ENCODE peak calls at places on chromosomes 13 and 19, in five cellular contexts. One of them, this sample, is unnamed.
A peak's percentile ranks its signal among the peaks of the same experiment; 100 is the strongest.

GRCh38 chr13:96020155-96020575 is 33.0 kb downstream of the UGGT2 start:
- DNase-seq in neuronal stem cell: peak; percentile 70
- DNase-seq in H1: no peak
- DNase-seq in trophoblast cell: peak; percentile 34
- DNase-seq in H9: peak; percentile 46
- DNase-seq in this sample: peak; percentile 68

GRCh38 chr19:39342647-39343305 is 555 bp downstream of the SAMD4B start:
- DNase-seq in neuronal stem cell: no peak
- DNase-seq in H1: no peak
- DNase-seq in trophoblast cell: peak; percentile 15
- DNase-seq in H9: no peak
- DNase-seq in this sample: peak; percentile 40

GRCh38 chr13:110226051-110226562 is 80.8 kb downstream of the COL4A1 start:
- DNase-seq in neuronal stem cell: no peak
- DNase-seq in H1: no peak
- DNase-seq in trophoblast cell: peak; percentile 63
- DNase-seq in H9: no peak
- DNase-seq in this sample: peak; percentile 77

GRCh38 chr19:38650911-38651584 is 3.6 kb downstream of the ACTN4 start:
- DNase-seq in neuronal stem cell: no peak
- DNase-seq in H1: no peak
- DNase-seq in trophoblast cell: no peak
- DNase-seq in H9: no peak
- DNase-seq in this sample: peak; percentile 61

GRCh38 chr13:94195715-94196114 is 283.8 kb downstream of the DCT start:
- DNase-seq in neuronal stem cell: no peak
- DNase-seq in H1: no peak
- DNase-seq in trophoblast cell: no peak
- DNase-seq in H9: no peak
- DNase-seq in this sample: peak; percentile 74

GRCh38 chr19:1863308-1863637 is at the start of gene KLF16:
- DNase-seq in neuronal stem cell: no peak
- DNase-seq in H1: no peak
- DNase-seq in trophoblast cell: no peak
- DNase-seq in H9: no peak
- DNase-seq in this sample: no peak

GRCh38 chr13:113581871-113582270 is 2.7 kb upstream of the TFDP1 start:
- DNase-seq in neuronal stem cell: no peak
- DNase-seq in H1: no peak
- DNase-seq in trophoblast cell: no peak
- DNase-seq in H9: peak; percentile 10
- DNase-seq in this sample: no peak

GRCh38 chr19:18417250-18418033 is 1.8 kb upstream of the SSBP4 start:
- DNase-seq in neuronal stem cell: peak; percentile 67
- DNase-seq in H1: no peak
- DNase-seq in trophoblast cell: peak; percentile 74
- DNase-seq in H9: peak; percentile 85
- DNase-seq in this sample: peak; percentile 93

GRCh38 chr13:97978661-97979450 is 25.4 kb downstream of the IPO5 start:
- DNase-seq in neuronal stem cell: peak; percentile 61
- DNase-seq in H1: no peak
- DNase-seq in trophoblast cell: no peak
- DNase-seq in H9: no peak
- DNase-seq in this sample: peak; percentile 37

GRCh38 chr13:28819748-28820098 is 416 bp upstream of the MTUS2 start:
- DNase-seq in neuronal stem cell: peak; percentile 78
- DNase-seq in H1: no peak
- DNase-seq in trophoblast cell: peak; percentile 35
- DNase-seq in H9: peak; percentile 81
- DNase-seq in this sample: peak; percentile 49

GRCh38 chr19:8585894-8586750 is 8.9 kb upstream of the MYO1F start:
- DNase-seq in neuronal stem cell: peak; percentile 58
- DNase-seq in H1: peak; percentile 64
- DNase-seq in trophoblast cell: peak; percentile 51
- DNase-seq in H9: peak; percentile 93
- DNase-seq in this sample: peak; percentile 40

GRCh38 chr19:16804176-16804575 is 25.0 kb upstream of the SIN3B start:
- DNase-seq in neuronal stem cell: no peak
- DNase-seq in H1: no peak
- DNase-seq in trophoblast cell: no peak
- DNase-seq in H9: no peak
- DNase-seq in this sample: no peak

GRCh38 chr13:83702021-83702420 is 180.3 kb downstream of the SLITRK1 start:
- DNase-seq in neuronal stem cell: no peak
- DNase-seq in H1: no peak
- DNase-seq in trophoblast cell: no peak
- DNase-seq in H9: no peak
- DNase-seq in this sample: no peak

GRCh38 chr13:113766035-113766800 is 7.2 kb downstream of the TMEM255B start:
- DNase-seq in neuronal stem cell: no peak
- DNase-seq in H1: no peak
- DNase-seq in trophoblast cell: no peak
- DNase-seq in H9: no peak
- DNase-seq in this sample: no peak

GRCh38 chr13:99160415-99160814 is 40.2 kb upstream of the UBAC2 start:
- DNase-seq in neuronal stem cell: no peak
- DNase-seq in H1: no peak
- DNase-seq in trophoblast cell: no peak
- DNase-seq in H9: no peak
- DNase-seq in this sample: no peak

GRCh38 chr19:10107254-10107653 is 1.1 kb downstream of the PPAN start:
- DNase-seq in neuronal stem cell: no peak
- DNase-seq in H1: no peak
- DNase-seq in trophoblast cell: no peak
- DNase-seq in H9: no peak
- DNase-seq in this sample: no peak

GRCh38 chr13:83815598-83815997 is 66.7 kb downstream of the SLITRK1 start:
- DNase-seq in neuronal stem cell: no peak
- DNase-seq in H1: no peak
- DNase-seq in trophoblast cell: no peak
- DNase-seq in H9: no peak
- DNase-seq in this sample: no peak

GRCh38 chr13:63774133-63774532 is 2358.5 kb upstream of the PCDH20 start:
- DNase-seq in neuronal stem cell: no peak
- DNase-seq in H1: no peak
- DNase-seq in trophoblast cell: no peak
- DNase-seq in H9: no peak
- DNase-seq in this sample: no peak

GRCh38 chr19:30360378-30361106 is 11.6 kb upstream of the ZNF536 start:
- DNase-seq in neuronal stem cell: no peak
- DNase-seq in H1: no peak
- DNase-seq in trophoblast cell: no peak
- DNase-seq in H9: no peak
- DNase-seq in this sample: no peak

GRCh38 chr13:112225429-112226090 is 150.6 kb upstream of the SPACA7 start:
- DNase-seq in neuronal stem cell: no peak
- DNase-seq in H1: no peak
- DNase-seq in trophoblast cell: no peak
- DNase-seq in H9: no peak
- DNase-seq in this sample: no peak

GRCh38 chr19:39052243-39052746 is 19.9 kb upstream of the FBXO27 start:
- DNase-seq in neuronal stem cell: peak; percentile 23
- DNase-seq in H1: peak; percentile 68
- DNase-seq in trophoblast cell: peak; percentile 31
- DNase-seq in H9: peak; percentile 87
- DNase-seq in this sample: peak; percentile 37

GRCh38 chr13:98676239-98676638 is 76.2 kb downstream of the SLC15A1 start:
- DNase-seq in neuronal stem cell: no peak
- DNase-seq in H1: no peak
- DNase-seq in trophoblast cell: no peak
- DNase-seq in H9: no peak
- DNase-seq in this sample: no peak

GRCh38 chr19:48446579-48446978 is 796 bp downstream of the GRWD1 start:
- DNase-seq in neuronal stem cell: no peak
- DNase-seq in H1: no peak
- DNase-seq in trophoblast cell: no peak
- DNase-seq in H9: no peak
- DNase-seq in this sample: no peak

GRCh38 chr19:48444129-48444932 is 1.5 kb upstream of the GRWD1 start:
- DNase-seq in neuronal stem cell: no peak
- DNase-seq in H1: no peak
- DNase-seq in trophoblast cell: no peak
- DNase-seq in H9: peak; percentile 41
- DNase-seq in this sample: no peak

GRCh38 chr19:48444933-48445194 is 919 bp upstream of the GRWD1 start:
- DNase-seq in neuronal stem cell: no peak
- DNase-seq in H1: no peak
- DNase-seq in trophoblast cell: no peak
- DNase-seq in H9: no peak
- DNase-seq in this sample: peak; percentile 14

GRCh38 chr19:48445256-48445605 is 552 bp upstream of the GRWD1 start:
- DNase-seq in neuronal stem cell: no peak
- DNase-seq in H1: no peak
- DNase-seq in trophoblast cell: peak; percentile 77
- DNase-seq in H9: peak; percentile 62
- DNase-seq in this sample: peak; percentile 91

GRCh38 chr19:48445606-48446481 is at the start of gene GRWD1:
- DNase-seq in neuronal stem cell: peak; percentile 93
- DNase-seq in H1: peak; percentile 90
- DNase-seq in trophoblast cell: peak; percentile 97
- DNase-seq in H9: peak; percentile 95
- DNase-seq in this sample: peak; percentile 98
- H2BK12ac ChIP-seq in neuronal stem cell: no peak within 1 kb of the TSS
- H2BK12ac ChIP-seq in H1: no peak within 1 kb of the TSS
- H2BK12ac ChIP-seq in trophoblast cell: peak within 1 kb of the TSS; percentile 74
- H2BK12ac ChIP-seq in H9: no peak within 1 kb of the TSS
- H2BK12ac ChIP-seq in this sample: no peak within 1 kb of the TSS

GRCh38 chr19:44851427-44851826 is 5.3 kb downstream of the NECTIN2 start:
- DNase-seq in neuronal stem cell: no peak
- DNase-seq in H1: no peak
- DNase-seq in trophoblast cell: no peak
- DNase-seq in H9: no peak
- DNase-seq in this sample: no peak

GRCh38 chr19:44848036-44848804 is 2.1 kb downstream of the NECTIN2 start:
- DNase-seq in neuronal stem cell: peak; percentile 24
- DNase-seq in H1: no peak
- DNase-seq in trophoblast cell: peak; percentile 58
- DNase-seq in H9: peak; percentile 67
- DNase-seq in this sample: peak; percentile 90

GRCh38 chr19:44847144-44848035 is 1.3 kb downstream of the NECTIN2 start:
- DNase-seq in neuronal stem cell: peak; percentile 43
- DNase-seq in H1: no peak
- DNase-seq in trophoblast cell: peak; percentile 41
- DNase-seq in H9: peak; percentile 81
- DNase-seq in this sample: peak; percentile 92

GRCh38 chr19:44848805-44849457 is 2.8 kb downstream of the NECTIN2 start:
- DNase-seq in neuronal stem cell: peak; percentile 33
- DNase-seq in H1: no peak
- DNase-seq in trophoblast cell: no peak
- DNase-seq in H9: peak; percentile 50
- DNase-seq in this sample: peak; percentile 53

DNA sequence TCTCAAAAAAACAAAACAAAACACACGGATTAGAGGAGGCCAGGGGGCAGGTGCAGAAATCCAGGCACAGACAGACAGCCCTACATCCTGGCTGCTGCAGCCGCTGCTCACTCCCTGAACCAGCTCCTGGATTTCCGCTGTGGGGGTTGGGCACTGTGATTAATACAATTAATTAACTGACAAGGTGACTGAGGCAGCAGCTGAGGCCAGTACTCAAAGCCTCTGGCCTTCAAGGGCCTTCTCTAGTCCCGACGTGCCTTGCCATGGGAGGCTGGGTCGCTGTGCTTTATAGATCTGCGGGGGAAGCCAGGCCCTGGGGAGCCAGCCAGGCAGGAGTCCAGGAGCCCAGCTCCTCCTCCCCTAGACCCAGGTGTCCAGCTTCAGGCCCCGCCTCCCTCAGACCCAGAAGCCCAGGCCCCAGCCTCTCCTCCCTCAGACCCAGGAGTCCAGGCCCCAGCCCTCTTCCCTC is 4.6 kb downstream of the NECTIN2 start:
- DNase-seq in neuronal stem cell: no peak
- DNase-seq in H1: no peak
- DNase-seq in trophoblast cell: no peak
- DNase-seq in H9: no peak
- DNase-seq in this sample: no peak
- H3K27ac ChIP-seq in neuronal stem cell: no peak overlapping the region
- H3K27ac ChIP-seq in H1: no peak overlapping the region
- H3K27ac ChIP-seq in trophoblast cell: peak overlapping the region; percentile 5
- H3K27ac ChIP-seq in H9: no peak overlapping the region
- H3K27ac ChIP-seq in this sample: no peak overlapping the region

GRCh38 chr13:41813426-41813825 is 147.5 kb downstream of the VWA8 start:
- DNase-seq in neuronal stem cell: no peak
- DNase-seq in H1: no peak
- DNase-seq in trophoblast cell: no peak
- DNase-seq in H9: no peak
- DNase-seq in this sample: no peak

GRCh38 chr13:41812237-41812636 is 148.7 kb downstream of the VWA8 start:
- DNase-seq in neuronal stem cell: no peak
- DNase-seq in H1: no peak
- DNase-seq in trophoblast cell: no peak
- DNase-seq in H9: no peak
- DNase-seq in this sample: no peak

GRCh38 chr13:41809962-41810361 is 150.9 kb downstream of the VWA8 start:
- DNase-seq in neuronal stem cell: no peak
- DNase-seq in H1: no peak
- DNase-seq in trophoblast cell: no peak
- DNase-seq in H9: no peak
- DNase-seq in this sample: no peak

GRCh38 chr13:41811588-41812021 is 149.3 kb downstream of the VWA8 start:
- DNase-seq in neuronal stem cell: no peak
- DNase-seq in H1: no peak
- DNase-seq in trophoblast cell: no peak
- DNase-seq in H9: no peak
- DNase-seq in this sample: no peak

DNA sequence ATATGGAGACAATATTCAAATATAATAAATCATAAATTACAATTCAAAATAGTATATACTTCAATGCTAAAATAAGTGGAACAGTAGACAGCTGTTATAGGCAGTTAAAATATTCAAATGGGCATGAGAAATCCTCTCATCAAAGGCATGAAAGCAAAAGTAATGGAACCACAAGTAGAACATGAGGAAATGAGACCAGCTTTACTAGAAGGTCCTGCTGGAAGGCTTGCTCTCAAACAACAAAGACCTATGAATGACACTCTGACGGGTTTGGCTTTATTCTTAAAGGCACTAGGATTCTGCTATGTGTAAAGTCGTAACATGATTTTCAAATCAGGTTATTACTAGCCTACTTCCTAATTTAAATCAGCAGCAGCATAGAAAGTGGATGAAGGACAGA is 148.1 kb downstream of the VWA8 start:
- DNase-seq in neuronal stem cell: no peak
- DNase-seq in H1: no peak
- DNase-seq in trophoblast cell: no peak
- DNase-seq in H9: no peak
- DNase-seq in this sample: no peak
- H2BK12ac ChIP-seq in neuronal stem cell: no peak overlapping the region
- H2BK12ac ChIP-seq in H1: no peak overlapping the region
- H2BK12ac ChIP-seq in trophoblast cell: no peak overlapping the region
- H2BK12ac ChIP-seq in H9: no peak overlapping the region
- H2BK12ac ChIP-seq in this sample: no peak overlapping the region

DNA sequence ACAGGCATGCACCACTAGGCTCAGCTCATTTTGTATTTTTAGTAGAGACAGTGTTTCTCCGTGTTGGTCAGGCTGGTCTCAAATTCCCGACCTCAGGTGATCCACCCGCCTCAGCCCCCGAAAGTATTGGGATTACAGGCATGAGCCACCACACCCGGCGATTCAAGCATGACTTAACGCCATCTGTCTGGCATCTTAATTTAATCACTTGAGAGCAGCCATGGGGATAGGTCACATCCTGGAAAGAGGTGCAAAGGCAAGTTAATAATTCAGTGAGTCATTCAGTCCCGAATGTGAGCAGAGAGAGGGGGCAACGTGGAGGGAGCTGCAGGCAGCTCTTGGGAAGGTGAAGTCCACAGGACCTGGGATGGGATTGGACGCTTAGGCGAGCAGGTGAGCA is 31.7 kb upstream of the USP29 start:
- DNase-seq in neuronal stem cell: no peak
- DNase-seq in H1: no peak
- DNase-seq in trophoblast cell: no peak
- DNase-seq in H9: no peak
- DNase-seq in this sample: no peak
- H3K27ac ChIP-seq in neuronal stem cell: no peak overlapping the region
- H3K27ac ChIP-seq in H1: no peak overlapping the region
- H3K27ac ChIP-seq in trophoblast cell: no peak overlapping the region
- H3K27ac ChIP-seq in H9: no peak overlapping the region
- H3K27ac ChIP-seq in this sample: no peak overlapping the region